ENCODE peak calls at places on chromosomes 1 and 21, in five cellular contexts. S is neuronal stem cell, J is upper lobe of right lung, R is Peyer's patch, L is heart left ventricle. H is an unnamed sample. For H3K4me1, the result is how much of the 10 kb centered on the place peaks cover.

GRCh38 chr21:31347435-31348032 is 3.5 kb upstream of the TIAM1 start:
- DNase-seq in S (no peak), L (no peak), J (no peak), R (no peak), H (no peak)

GRCh38 chr1:47616906-47617305 is 179.1 kb downstream of the FOXD2 start:
- DNase-seq in L (no peak), S (no peak), R (no peak), J (no peak), H (peak)

GRCh38 chr1:56339786-56340465 is 239.4 kb downstream of the PLPP3 start:
- DNase-seq in L (no peak), J (no peak), S (no peak), R (no peak), H (no peak)

GRCh38 chr1:161473363-161473762 is 31.9 kb upstream of the FCGR2A start:
- DNase-seq in L (no peak), R (no peak), S (peak), J (no peak), H (no peak)

GRCh38 chr1:18805116-18805515 is 54.3 kb downstream of the TAS1R2 start:
- DNase-seq in J (no peak), S (no peak), R (no peak), L (no peak), H (no peak)

GRCh38 chr1:211415700-211416099 is 76.3 kb downstream of the RD3 start:
- DNase-seq in R (no peak), J (no peak), L (no peak), S (no peak), H (no peak)

GRCh38 chr1:27658951-27659496 is 13.0 kb downstream of the IFI6 start:
- DNase-seq in S (no peak), L (no peak), R (peak), J (no peak), H (no peak)

GRCh38 chr1:32972814-32973428 is 8.3 kb upstream of the RNF19B start:
- DNase-seq in S (peak), R (no peak), J (peak), L (peak), H (no peak)

GRCh38 chr1:180062452-180062971 is 92.2 kb upstream of the QSOX1 start:
- DNase-seq in L (no peak), S (no peak), J (no peak), R (no peak), H (no peak)

GRCh38 chr1:30407030-30407861 is 316.1 kb downstream of the MATN1 start:
- DNase-seq in J (peak), S (no peak), R (peak), L (peak), H (peak)

GRCh38 chr1:25054526-25054925 is 124.5 kb upstream of the RUNX3 start:
- DNase-seq in R (no peak), J (peak), L (no peak), S (no peak), H (no peak)

GRCh38 chr1:85656948-85657347 is 51.3 kb downstream of the ZNHIT6 start:
- DNase-seq in L (no peak), S (no peak), R (no peak), J (no peak), H (no peak)

GRCh38 chr1:34165422-34165921 is 442 bp upstream of the CSMD2 start:
- DNase-seq in S (no peak), L (no peak), R (no peak), J (no peak), H (no peak)

GRCh38 chr1:185559684-185560310 is 174.4 kb upstream of the HMCN1 start:
- DNase-seq in R (peak), J (peak), S (peak), L (peak), H (peak)

GRCh38 chr1:43346636-43347035 is 9.0 kb downstream of the MPL start:
- DNase-seq in J (peak), L (no peak), R (no peak), S (no peak), H (no peak)

GRCh38 chr1:30733520-30733919 is 10.1 kb upstream of the MATN1 start:
- DNase-seq in L (no peak), R (no peak), S (no peak), J (no peak), H (no peak)

GRCh38 chr1:159171254-159171687 is at the start of gene CADM3:
- DNase-seq in R (no peak), J (no peak), L (no peak), S (peak), H (no peak)

GRCh38 chr1:230113605-230114241 is 46.7 kb downstream of the GALNT2 start:
- DNase-seq in S (no peak), J (no peak), L (peak), R (no peak), H (peak)

GRCh38 chr1:204094262-204095247 is 21.6 kb downstream of the SOX13 start:
- DNase-seq in J (no peak), L (peak), S (peak), R (no peak), H (no peak)

GRCh38 chr1:101520302-101520701 is 283.5 kb downstream of the S1PR1 start:
- DNase-seq in L (no peak), J (no peak), S (peak), R (no peak), H (no peak)

GRCh38 chr1:83857108-83857507 is 141.8 kb downstream of the TTLL7 start:
- DNase-seq in R (no peak), S (no peak), L (no peak), J (no peak), H (no peak)

GRCh38 chr1:92410706-92411105 is 76.0 kb downstream of the GFI1 start:
- DNase-seq in L (no peak), S (no peak), R (peak), J (no peak), H (no peak)

GRCh38 chr21:32382108-32382601 is 10.7 kb downstream of the URB1 start:
- DNase-seq in S (no peak), R (no peak), L (no peak), J (no peak), H (no peak)

GRCh38 chr1:227127891-227128290 is 187.8 kb downstream of the COQ8A start:
- DNase-seq in J (no peak), R (no peak), L (no peak), S (no peak), H (no peak)

DNA sequence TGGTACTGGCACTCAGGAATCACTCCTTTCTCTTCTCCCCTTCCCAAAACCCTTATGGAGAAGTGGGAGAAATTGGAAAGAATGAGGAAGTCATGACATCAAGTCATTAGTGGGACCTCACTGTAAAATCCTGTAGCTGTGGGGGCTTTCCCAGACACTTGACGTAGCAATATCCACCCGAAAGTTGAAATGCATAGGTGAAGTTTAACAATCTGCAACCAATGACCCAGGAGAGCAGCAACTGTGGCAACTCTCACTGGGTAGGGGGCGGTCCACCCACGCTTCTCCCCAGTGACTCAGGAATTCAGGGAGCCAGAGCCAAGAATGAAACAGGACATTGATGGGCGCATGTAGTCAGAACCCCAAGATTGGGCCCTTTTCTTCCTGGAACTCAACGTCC is 27.0 kb downstream of the ABCA4 start:
- DNase-seq in S (no peak), R (no peak), J (no peak), L (no peak), H (no peak)
- H3K4me1 ChIP-seq in S (under half), R (under half), J (under half), L (under half), H (half or more)

DNA sequence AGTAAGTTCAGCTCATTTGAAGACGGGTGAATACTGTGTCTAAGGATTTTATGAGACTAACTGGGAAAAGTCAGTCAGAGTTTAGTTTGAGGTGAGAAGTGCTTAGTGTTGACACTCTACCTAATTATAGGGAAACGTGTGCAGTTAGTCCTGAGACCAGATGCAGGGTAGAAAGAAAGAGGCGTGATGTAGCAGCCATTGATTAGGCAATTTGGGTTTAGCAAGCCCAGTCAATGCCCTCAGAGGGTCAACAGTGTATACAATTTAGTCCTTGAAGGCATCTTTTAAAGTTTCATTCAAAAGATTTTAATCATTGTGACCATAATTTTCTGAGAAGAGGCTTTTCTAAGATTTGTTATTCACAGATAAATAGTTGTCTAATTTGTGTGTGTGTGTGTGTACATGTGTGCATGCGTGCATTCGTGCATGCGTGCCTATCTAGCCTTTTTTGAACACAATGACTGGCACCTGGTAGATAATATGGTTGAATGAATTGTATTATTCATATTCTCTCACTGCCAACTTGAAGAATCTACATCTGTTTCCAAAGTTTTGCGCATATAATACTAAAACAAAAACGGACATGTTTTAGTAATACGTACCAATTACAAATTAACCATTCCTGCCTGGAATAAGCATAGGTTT is 332.9 kb downstream of the SRGAP2C start:
- DNase-seq in S (no peak), J (no peak), L (no peak), R (no peak), H (no peak)
- H3K4me3 ChIP-seq in S (no peak), J (no peak), L (no peak), R (no peak), H (no peak)

DNA sequence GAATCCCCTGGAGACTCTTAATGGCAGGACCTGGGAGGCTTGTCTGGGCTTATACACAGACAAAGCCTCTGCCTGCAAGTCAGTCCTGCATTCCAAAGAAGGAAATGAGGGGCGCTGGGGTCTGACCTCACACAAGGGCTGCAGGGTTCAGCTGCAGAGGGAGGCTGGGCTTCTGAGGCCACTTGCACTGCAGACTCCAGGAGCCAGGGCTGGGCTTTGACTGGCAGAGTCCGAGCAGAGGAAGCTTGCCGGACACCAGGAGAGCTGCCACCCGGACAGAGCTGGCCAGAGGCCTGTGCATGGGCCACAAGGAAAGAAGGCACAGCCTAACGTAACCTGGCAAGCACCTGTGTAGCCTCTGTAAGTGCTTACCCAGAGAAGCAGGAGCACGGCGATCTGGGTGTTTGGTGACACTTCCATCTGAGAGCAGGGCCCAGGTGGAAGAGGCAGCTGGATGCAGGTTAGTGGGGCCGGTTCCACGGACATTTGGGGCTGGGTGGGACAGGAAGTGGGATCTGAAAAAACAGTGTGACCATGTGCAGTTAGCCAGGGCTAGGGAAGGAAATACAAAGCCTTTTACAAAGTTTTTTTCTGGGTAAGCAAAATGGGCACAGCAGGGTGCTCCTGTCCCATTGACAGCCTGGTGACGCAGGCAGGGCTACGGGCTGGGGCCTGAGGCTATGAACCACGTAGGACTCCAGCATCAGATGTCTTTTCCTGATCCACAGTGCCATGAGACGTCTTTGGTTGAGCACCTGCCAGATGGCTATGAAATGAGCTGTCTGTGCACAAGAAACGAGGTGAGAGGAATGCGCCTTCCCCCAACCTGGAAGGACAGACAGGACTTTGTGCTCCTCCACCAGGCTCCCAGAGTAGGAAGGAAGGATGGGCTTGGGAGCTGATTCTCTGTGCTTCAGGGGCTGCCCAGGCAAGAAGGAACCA is 37.3 kb upstream of the LBR start:
- DNase-seq in J (no peak), R (no peak), S (peak), L (no peak), H (no peak)
- H3K27ac ChIP-seq in J (no peak), R (no peak), S (peak), L (peak), H (no peak)

GRCh38 chr1:90502696-90503095 is 214.4 kb downstream of the BARHL2 start:
- DNase-seq in J (no peak), L (no peak), S (peak), R (no peak), H (no peak)

GRCh38 chr1:90502194-90502593 is 214.9 kb downstream of the BARHL2 start:
- DNase-seq in R (no peak), L (no peak), J (no peak), S (peak), H (no peak)

GRCh38 chr1:90505806-90506205 is 211.3 kb downstream of the BARHL2 start:
- DNase-seq in L (no peak), S (no peak), J (no peak), R (no peak), H (no peak)

GRCh38 chr1:90507173-90507572 is 209.9 kb downstream of the BARHL2 start:
- DNase-seq in R (no peak), J (no peak), S (no peak), L (no peak), H (no peak)

DNA sequence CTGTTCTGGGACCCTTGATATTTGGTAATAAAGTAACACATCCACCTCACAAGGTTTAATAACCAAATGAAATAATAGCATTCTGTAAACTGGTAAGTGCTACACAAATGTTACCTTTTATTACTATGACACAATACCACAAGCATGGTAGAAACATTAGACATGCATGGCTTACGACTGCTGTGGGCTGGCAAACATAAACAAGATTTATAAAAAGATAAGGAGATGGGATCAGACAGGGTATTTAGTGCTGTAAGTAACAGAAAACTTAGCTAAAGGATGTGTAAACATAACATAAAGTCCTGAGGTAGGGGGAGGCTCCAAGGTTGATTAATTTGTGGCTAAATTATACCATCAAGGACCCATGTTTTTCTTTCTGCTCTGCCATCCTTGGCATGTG is 212.6 kb downstream of the BARHL2 start:
- DNase-seq in J (no peak), S (no peak), R (no peak), L (no peak), H (no peak)
- H3K4me1 ChIP-seq in J (under half), S (under half), R (under half), L (under half), H (under half)

GRCh38 chr1:240092301-240093119 is 827 bp downstream of the FMN2 start:
- DNase-seq in S (peak), J (no peak), R (no peak), L (peak), H (no peak)
- H3K4me3 ChIP-seq in S (peak), J (peak), R (peak), L (peak), H (peak)

DNA sequence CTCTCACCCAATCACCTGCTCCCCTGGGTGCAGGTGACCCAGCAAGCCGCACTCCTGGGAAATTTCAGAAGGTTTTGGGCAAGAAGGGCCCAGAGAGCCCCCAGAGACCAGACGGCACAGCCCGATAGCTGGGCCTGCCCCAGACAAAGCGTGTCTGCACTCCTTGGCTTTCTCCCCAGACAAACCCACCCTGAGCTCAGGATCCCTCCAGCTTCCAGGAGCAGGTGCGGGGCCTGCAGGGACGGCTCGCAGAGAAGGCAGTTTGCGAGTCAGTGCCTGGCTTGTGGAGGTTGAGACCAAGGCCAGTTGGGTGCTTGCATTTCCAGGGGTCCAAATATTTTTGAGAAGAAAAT is 6.7 kb downstream of the PDE9A start:
- DNase-seq in R (no peak), J (no peak), S (no peak), L (no peak), H (no peak)
- H3K27ac ChIP-seq in R (no peak), J (no peak), S (no peak), L (no peak), H (no peak)

GRCh38 chr1:113858418-113858817 is 13.1 kb downstream of the PTPN22 start:
- DNase-seq in S (no peak), J (no peak), R (no peak), L (no peak), H (no peak)

GRCh38 chr1:113858982-113859381 is 12.5 kb downstream of the PTPN22 start:
- DNase-seq in R (no peak), S (no peak), L (no peak), J (no peak), H (no peak)

GRCh38 chr1:113860891-113861290 is 10.6 kb downstream of the PTPN22 start:
- DNase-seq in J (no peak), L (no peak), S (no peak), R (no peak), H (no peak)

GRCh38 chr1:113861641-113862040 is 9.9 kb downstream of the PTPN22 start:
- DNase-seq in S (no peak), L (no peak), R (no peak), J (no peak), H (no peak)

GRCh38 chr1:113859478-113860175 is 11.9 kb downstream of the PTPN22 start:
- DNase-seq in J (no peak), L (no peak), R (no peak), S (no peak), H (no peak)
- H3K4me1 ChIP-seq in J (under half), L (under half), R (under half), S (under half), H (under half)

H was measured in right atrium auricular region.